ENCODE peak calls at places on chromosome X, in four cellular contexts. E is trophoblast cell; X is IMR-90; R is CD8-positive, alpha-beta memory T cell. Z is an unnamed sample.

GRCh38 chrX:136185409-136186022 is 38.2 kb downstream of the FHL1 start:
- DNase-seq in X (peak), E (no peak), R (no peak), Z (no peak)

GRCh38 chrX:42505057-42505456 is 272.9 kb downstream of the PPP1R2C start:
- DNase-seq in X (no peak), R (no peak), E (no peak), Z (no peak)

GRCh38 chrX:2272337-2272736 is 228.4 kb downstream of the DHRSX start:
- DNase-seq in R (no peak), E (no peak), X (no peak), Z (no peak)

GRCh38 chrX:68018248-68019203 is 414.8 kb downstream of the OPHN1 start:
- DNase-seq in E (peak), X (peak), R (no peak), Z (no peak)

GRCh38 chrX:143664302-143664701 is 28.4 kb upstream of the SLITRK4 start:
- DNase-seq in E (peak), X (no peak), R (no peak), Z (no peak)

GRCh38 chrX:53374222-53374820 is 48.1 kb downstream of the SMC1A start:
- DNase-seq in E (peak), X (peak), R (no peak), Z (no peak)

GRCh38 chrX:81257817-81258216 is 55.9 kb downstream of the SH3BGRL start:
- DNase-seq in R (no peak), E (no peak), X (no peak), Z (no peak)

GRCh38 chrX:148517191-148517590 is 16.8 kb downstream of the AFF2 start:
- DNase-seq in R (no peak), E (no peak), X (no peak), Z (no peak)

GRCh38 chrX:3451566-3451965 is 105.1 kb upstream of the MXRA5 start:
- DNase-seq in R (no peak), X (no peak), E (no peak), Z (no peak)

GRCh38 chrX:53882331-53882730 is 161.9 kb downstream of the PHF8 start:
- DNase-seq in X (peak), E (peak), R (no peak), Z (no peak)

GRCh38 chrX:2665387-2666304 is 25.4 kb upstream of the CD99 start:
- DNase-seq in E (no peak), X (no peak), R (no peak), Z (no peak)

GRCh38 chrX:99078301-99078700 is 1331.8 kb downstream of the PCDH19 start:
- DNase-seq in R (no peak), X (no peak), E (peak), Z (no peak)

GRCh38 chrX:106467422-106467821 is 144.4 kb upstream of the RADX start:
- DNase-seq in E (no peak), R (no peak), X (no peak), Z (no peak)

GRCh38 chrX:123236868-123237267 is 52.8 kb downstream of the GRIA3 start:
- DNase-seq in R (no peak), E (peak), X (no peak), Z (no peak)

GRCh38 chrX:138775501-138775900 is 64.0 kb upstream of the FGF13 start:
- DNase-seq in E (peak), R (no peak), X (peak), Z (no peak)

GRCh38 chrX:150207733-150208132 is 155.4 kb upstream of the MAMLD1 start:
- DNase-seq in E (no peak), X (no peak), R (no peak), Z (no peak)

GRCh38 chrX:85244411-85245210 is 820 bp downstream of the ZNF711 start:
- DNase-seq in R (no peak), X (peak), E (no peak), Z (no peak)

GRCh38 chrX:19840899-19841648 is 46.3 kb downstream of the SH3KBP1 start:
- DNase-seq in E (peak), X (no peak), R (peak), Z (peak)

GRCh38 chrX:106619797-106620196 is 8.0 kb downstream of the RADX start:
- DNase-seq in E (peak), R (no peak), X (peak), Z (no peak)

GRCh38 chrX:21756785-21757529 is 959 bp downstream of the SMPX start:
- DNase-seq in E (peak), X (no peak), R (no peak), Z (no peak)

GRCh38 chrX:150772150-150772970 is 79.2 kb downstream of the MTMR1 start:
- DNase-seq in X (peak), R (peak), E (peak), Z (peak)

GRCh38 chrX:123590842-123591491 is 141.9 kb downstream of the THOC2 start:
- DNase-seq in R (no peak), E (no peak), X (peak), Z (no peak)

GRCh38 chrX:10110984-10111363 is 45.8 kb upstream of the CLCN4 start:
- DNase-seq in X (no peak), R (peak), E (no peak), Z (peak)

GRCh38 chrX:13066391-13066790 is 22.0 kb upstream of the FAM9C start:
- DNase-seq in R (no peak), E (no peak), X (no peak), Z (no peak)

GRCh38 chrX:108303682-108304081 is 134.5 kb downstream of the COL4A6 start:
- DNase-seq in E (no peak), X (no peak), R (no peak), Z (no peak)

GRCh38 chrX:119488749-119489148 is 20.5 kb downstream of the SLC25A5 start:
- DNase-seq in E (peak), R (peak), X (peak), Z (no peak)

GRCh38 chrX:72137846-72138455 is 6.2 kb upstream of the RTL5 start:
- DNase-seq in R (no peak), E (no peak), X (no peak), Z (no peak)

GRCh38 chrX:10676239-10676971 is 56.0 kb upstream of the MID1 start:
- DNase-seq in X (no peak), R (no peak), E (no peak), Z (no peak)

GRCh38 chrX:64894454-64895038 is 81.7 kb downstream of the ZC4H2 start:
- DNase-seq in E (peak), R (no peak), X (peak), Z (peak)

GRCh38 chrX:132181364-132181763 is 37.9 kb downstream of the RAP2C start:
- DNase-seq in X (no peak), E (no peak), R (no peak), Z (no peak)

GRCh38 chrX:40867352-40867751 is 132.0 kb upstream of the MED14 start:
- DNase-seq in E (peak), R (no peak), X (peak), Z (no peak)
- H3K27ac ChIP-seq in E (no peak), R (no peak), X (no peak), Z (no peak)

DNA sequence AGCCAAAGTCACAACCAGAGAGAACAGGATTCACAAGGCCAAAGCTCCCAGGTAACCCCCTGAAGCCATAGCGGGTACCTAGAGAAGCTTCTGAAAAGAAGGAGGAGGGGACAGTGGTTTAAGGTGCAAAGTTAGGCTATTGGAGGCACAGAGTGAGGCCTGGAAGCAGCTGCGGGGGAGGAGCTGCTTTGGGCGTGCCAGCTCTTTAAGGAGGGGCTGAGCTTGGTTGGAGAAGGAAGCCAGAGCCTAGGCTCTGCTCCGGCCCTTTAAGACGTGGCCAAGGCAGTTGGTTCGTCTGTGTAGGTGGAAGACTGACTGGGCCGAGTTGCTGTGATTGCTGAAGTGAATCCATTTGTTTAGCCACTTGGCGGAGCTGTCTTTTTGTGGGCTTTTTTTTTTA is 1.5 kb downstream of the KLF8 start:
- DNase-seq in X (no peak), E (peak), R (no peak), Z (no peak)
- H3K27ac ChIP-seq in X (no peak), E (no peak), R (no peak), Z (no peak)

GRCh38 chrX:118115948-118116307 is 682 bp downstream of the KLHL13 start:
- DNase-seq in X (no peak), R (no peak), E (no peak), Z (no peak)

GRCh38 chrX:118117069-118117405 is 427 bp upstream of the KLHL13 start:
- DNase-seq in X (no peak), R (no peak), E (peak), Z (no peak)

DNA sequence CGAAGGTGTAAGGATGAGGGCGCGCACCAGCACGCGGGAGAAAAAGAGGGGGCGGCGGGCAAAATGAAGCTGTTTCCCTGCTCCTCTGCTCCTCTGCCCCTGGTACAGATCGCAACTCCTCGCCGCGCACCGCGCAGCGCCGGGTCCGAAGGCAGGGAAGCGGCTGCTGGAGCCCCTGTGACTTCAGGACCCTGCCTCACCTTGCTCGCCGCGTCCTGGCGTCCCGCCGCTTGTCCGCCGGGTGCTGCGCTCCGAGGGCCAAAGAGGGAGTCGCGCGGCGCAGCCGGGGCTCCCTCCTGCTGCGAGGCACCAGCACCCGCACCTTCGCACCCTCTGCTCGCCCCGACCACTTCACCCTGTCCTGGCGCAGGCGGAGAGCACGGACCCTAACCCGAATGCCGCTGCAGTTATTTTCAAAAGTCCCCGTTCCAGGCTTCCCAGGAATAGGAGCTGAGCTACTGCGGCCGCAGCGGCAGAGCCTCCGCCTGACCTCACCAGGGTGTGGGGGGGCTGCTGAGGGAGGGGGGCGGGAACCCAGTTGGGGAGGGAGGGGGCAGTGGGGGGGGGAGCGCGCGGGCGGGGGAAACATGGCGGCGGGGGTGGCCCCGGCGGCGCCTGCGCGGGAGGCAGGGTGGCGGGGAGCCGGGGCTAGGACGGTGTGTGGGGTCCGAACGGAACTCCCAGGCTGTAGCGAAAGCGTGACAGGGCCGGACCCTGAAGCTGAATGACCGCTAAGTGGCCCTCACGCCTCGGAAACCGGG is at the start of gene KLHL13:
- DNase-seq in E (no peak), R (no peak), X (peak), Z (no peak)
- H3K27ac ChIP-seq in E (no peak), R (no peak), X (peak), Z (no peak)

GRCh38 chrX:74431807-74432206 is 10.5 kb downstream of the SLC16A2 start:
- DNase-seq in R (no peak), E (no peak), X (no peak), Z (no peak)
- H3K27ac ChIP-seq in R (no peak), E (no peak), X (no peak), Z (no peak)

DNA sequence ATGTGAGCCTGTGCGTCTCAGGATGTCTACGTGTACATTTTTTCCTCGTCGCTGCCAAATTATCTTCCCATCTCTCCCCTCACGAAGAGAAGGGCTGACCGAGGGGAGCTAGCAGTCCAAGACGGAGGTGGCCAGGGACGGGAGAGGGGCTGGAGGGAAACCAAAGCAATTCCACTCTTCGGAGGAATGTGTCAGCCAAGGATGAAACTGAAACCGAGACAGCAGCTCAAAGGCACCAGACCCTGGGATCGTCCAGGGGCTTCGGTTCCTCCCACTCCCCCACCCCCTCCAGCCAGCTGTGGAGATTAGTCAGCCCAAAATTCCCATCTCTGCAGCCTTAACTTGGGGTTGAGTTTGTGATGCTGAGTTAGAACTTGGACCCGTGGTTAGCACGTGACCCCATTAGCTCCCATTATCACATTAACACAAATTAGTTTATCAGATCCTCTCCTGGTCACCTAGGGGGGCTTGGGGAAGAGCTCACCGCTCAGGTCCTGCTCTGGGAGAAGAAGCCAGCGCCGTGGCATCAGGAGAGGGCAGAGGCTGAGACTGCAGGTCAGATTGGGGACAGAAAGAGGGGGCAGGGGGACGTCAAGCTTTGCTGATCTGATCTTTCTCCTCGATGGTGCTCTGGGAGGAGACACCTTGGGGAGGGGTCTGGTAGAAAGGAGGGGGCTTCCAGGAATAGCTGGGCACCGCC is 8.8 kb upstream of the ELF4 start:
- DNase-seq in E (peak), X (peak), R (no peak), Z (no peak)
- H3K27ac ChIP-seq in E (peak), X (peak), R (no peak), Z (no peak)

DNA sequence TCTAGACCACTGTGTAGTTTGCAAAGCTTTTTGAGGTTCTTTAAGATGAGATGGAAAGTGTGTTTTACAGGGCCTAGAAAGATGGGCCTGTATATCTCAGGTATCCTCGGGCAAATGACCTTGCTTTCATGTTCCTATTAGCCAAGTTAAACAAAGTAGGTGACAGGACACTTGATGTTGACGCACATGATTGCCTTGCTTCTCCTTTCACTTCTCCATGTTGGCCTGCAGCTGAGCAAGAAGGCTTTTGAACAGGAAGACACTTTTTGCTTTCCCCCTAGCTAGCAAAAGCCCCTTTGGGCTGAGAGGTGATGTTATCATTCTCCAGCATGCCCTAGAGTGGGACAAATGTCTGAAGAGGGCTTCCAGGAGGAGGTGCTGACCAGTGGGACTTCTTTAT is 202.1 kb downstream of the GPC3 start:
- DNase-seq in E (no peak), R (no peak), X (no peak), Z (no peak)
- H3K27ac ChIP-seq in E (no peak), R (no peak), X (no peak), Z (no peak)

GRCh38 chrX:101931104-101931493 is 728 bp downstream of the ZMAT1 start:
- DNase-seq in E (no peak), X (no peak), R (no peak), Z (no peak)
- H3K27ac ChIP-seq in E (no peak), X (no peak), R (peak), Z (peak)

GRCh38 chrX:110162131-110162530 is 155.8 kb downstream of the AMMECR1 start:
- DNase-seq in X (no peak), E (no peak), R (no peak), Z (no peak)

GRCh38 chrX:110159235-110159634 is 156.3 kb downstream of the TMEM164 start:
- DNase-seq in E (no peak), X (no peak), R (no peak), Z (no peak)

GRCh38 chrX:110157444-110157843 is 154.5 kb downstream of the TMEM164 start:
- DNase-seq in E (no peak), R (no peak), X (no peak), Z (no peak)

GRCh38 chrX:110161361-110161686 is 156.6 kb downstream of the AMMECR1 start:
- DNase-seq in E (no peak), R (no peak), X (no peak), Z (no peak)

DNA sequence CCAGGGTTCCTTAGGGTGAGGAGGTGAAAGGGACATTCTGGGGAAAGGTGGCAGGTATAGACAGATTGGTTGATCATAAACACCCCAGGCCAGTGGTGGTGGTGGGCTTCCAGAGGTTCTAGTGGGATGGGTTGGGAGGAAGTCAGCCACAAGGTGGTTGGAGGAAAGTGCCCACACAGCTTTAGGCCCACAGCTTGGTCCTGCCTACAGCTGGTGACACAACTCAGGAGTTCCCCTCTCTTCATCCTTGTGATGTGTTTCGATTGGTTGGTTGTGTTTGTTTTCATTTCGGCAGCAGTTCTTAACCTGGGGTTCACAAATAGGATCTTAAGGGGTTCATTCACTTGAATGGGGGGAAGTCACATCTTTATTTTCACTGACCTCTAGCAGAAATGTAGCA is 157.0 kb downstream of the TMEM164 start:
- DNase-seq in R (no peak), E (no peak), X (no peak), Z (no peak)
- H3K27ac ChIP-seq in R (no peak), E (no peak), X (no peak), Z (no peak)

Z was measured in CD4-positive, alpha-beta T cell.